ENCODE peak calls at places on chromosomes 6 and 20, in ten cellular contexts. R is EH, D is iris pigment epithelial cell, X is mesenchymal stem cell, Q is G401, M is Daoy, Z is Right ventricle myocardium superior, P is HL-60, A is right cardiac atrium, G is MM.1S. B is an unnamed sample.

GRCh38 chr20:7492257-7492656 is 448.0 kb downstream of the HAO1 start:
- DNase-seq in Q (no peak), Z (no peak), R (no peak), A (no peak), M (no peak), X (no peak), G (no peak), D (no peak), P (no peak), B (no peak)

GRCh38 chr20:38423541-38423940 is 11.6 kb downstream of the SNHG17 start:
- DNase-seq in G (no peak), P (no peak), M (no peak), Q (no peak), Z (no peak), R (no peak), D (no peak), A (no peak), X (no peak), B (no peak)

GRCh38 chr20:47319517-47320252 is 36.8 kb downstream of the ZMYND8 start:
- DNase-seq in G (no peak), R (peak), Z (peak), P (no peak), M (peak), X (peak), D (peak), A (peak), Q (peak), B (peak)

GRCh38 chr20:63096681-63097335 is 90.0 kb upstream of the BHLHE23 start:
- DNase-seq in G (no peak), P (no peak), Q (no peak), M (no peak), D (no peak), A (peak), R (no peak), X (no peak), Z (peak), B (no peak)

GRCh38 chr6:140403020-140403419 is 1028.6 kb upstream of the CITED2 start:
- DNase-seq in A (no peak), R (no peak), D (no peak), M (no peak), Q (no peak), Z (no peak), X (no peak), P (no peak), G (no peak), B (no peak)

GRCh38 chr20:43752561-43753301 is 25.9 kb upstream of the GTSF1L start:
- DNase-seq in M (peak), D (peak), R (peak), X (peak), G (peak), P (peak), Z (peak), A (no peak), Q (no peak), B (peak)

GRCh38 chr6:39543117-39543516 is 182.1 kb downstream of the KIF6 start:
- DNase-seq in M (no peak), R (no peak), Q (no peak), Z (peak), X (no peak), G (no peak), D (no peak), A (peak), P (no peak), B (no peak)

GRCh38 chr6:17211101-17211500 is 70.1 kb upstream of the RBM24 start:
- DNase-seq in Q (no peak), R (no peak), A (no peak), X (no peak), Z (no peak), G (no peak), D (no peak), P (no peak), M (no peak), B (no peak)

GRCh38 chr20:48769111-48769879 is 58.5 kb downstream of the PREX1 start:
- DNase-seq in A (no peak), X (no peak), M (peak), Z (no peak), G (no peak), D (no peak), Q (no peak), P (peak), R (no peak), B (no peak)

GRCh38 chr6:42021847-42022754 is 28.2 kb upstream of the TAF8 start:
- DNase-seq in M (no peak), Z (no peak), R (no peak), D (no peak), A (peak), X (no peak), G (no peak), Q (peak), P (no peak), B (no peak)

GRCh38 chr6:44800171-44800671 is 412.7 kb downstream of the CDC5L start:
- DNase-seq in G (no peak), R (peak), A (no peak), Q (peak), M (peak), X (peak), D (peak), P (no peak), Z (no peak), B (peak)

GRCh38 chr6:108570518-108570917 is 9.8 kb downstream of the FOXO3 start:
- DNase-seq in A (no peak), X (no peak), P (no peak), Z (no peak), D (no peak), Q (no peak), R (no peak), G (peak), M (no peak), B (peak)

GRCh38 chr6:73537677-73538076 is 16.8 kb upstream of the EEF1A1 start:
- DNase-seq in Q (no peak), G (no peak), D (no peak), Z (no peak), R (no peak), X (no peak), P (no peak), A (no peak), M (no peak), B (no peak)

GRCh38 chr6:6715465-6715864 is 126.9 kb downstream of the LY86 start:
- DNase-seq in Q (no peak), M (no peak), D (no peak), Z (no peak), G (no peak), P (no peak), R (no peak), X (no peak), A (no peak), B (no peak)

GRCh38 chr20:32964575-32964974 is 39.7 kb downstream of the SUN5 start:
- DNase-seq in G (no peak), Q (no peak), X (no peak), P (no peak), Z (no peak), M (no peak), A (no peak), D (no peak), R (no peak), B (no peak)

GRCh38 chr6:105207524-105208269 is 27.9 kb upstream of the POPDC3 start:
- DNase-seq in Z (no peak), M (peak), X (peak), A (no peak), P (no peak), G (no peak), R (peak), D (peak), Q (no peak), B (peak)

GRCh38 chr20:32558526-32558925 is 26.6 kb downstream of the NOL4L start:
- DNase-seq in A (no peak), P (no peak), M (no peak), X (peak), R (no peak), G (no peak), Q (peak), D (no peak), Z (no peak), B (no peak)

GRCh38 chr20:23413862-23414422 is 7.3 kb downstream of the NAPB start:
- DNase-seq in G (no peak), A (no peak), X (no peak), Q (no peak), R (no peak), Z (no peak), M (no peak), P (no peak), D (no peak), B (no peak)

GRCh38 chr6:5619249-5619648 is 357.9 kb downstream of the FARS2 start:
- DNase-seq in A (no peak), X (no peak), M (no peak), D (no peak), P (no peak), G (no peak), R (no peak), Z (no peak), Q (no peak), B (no peak)

GRCh38 chr6:56399250-56399671 is 151.9 kb upstream of the COL21A1 start:
- DNase-seq in A (no peak), M (peak), X (no peak), G (no peak), R (no peak), D (peak), Z (no peak), P (no peak), Q (no peak), B (peak)

GRCh38 chr20:49110767-49111694 is 64.9 kb downstream of the CSE1L start:
- DNase-seq in Z (no peak), P (no peak), G (no peak), R (no peak), D (no peak), M (no peak), Q (no peak), X (no peak), A (no peak), B (no peak)

GRCh38 chr6:147643341-147644200 is 135.1 kb downstream of the SAMD5 start:
- DNase-seq in X (no peak), Q (no peak), Z (no peak), A (no peak), R (peak), P (no peak), M (no peak), D (no peak), G (no peak), B (no peak)

GRCh38 chr6:69162811-69163210 is 527.7 kb downstream of the ADGRB3 start:
- DNase-seq in D (peak), A (no peak), M (no peak), G (no peak), R (no peak), P (no peak), Z (no peak), Q (no peak), X (no peak), B (peak)

GRCh38 chr6:56752009-56752408 is 109.3 kb upstream of the DST start:
- DNase-seq in Z (no peak), R (peak), M (peak), X (peak), D (peak), A (no peak), G (no peak), Q (no peak), P (no peak), B (peak)

GRCh38 chr6:108914235-108915022 is 66.2 kb downstream of the ARMC2 start:
- DNase-seq in R (peak), A (peak), X (peak), G (no peak), P (no peak), Z (no peak), D (no peak), Q (no peak), M (peak), B (no peak)

GRCh38 chr20:20207872-20208271 is 155.5 kb downstream of the CFAP61 start:
- DNase-seq in R (no peak), M (no peak), Z (no peak), A (no peak), G (peak), D (no peak), P (no peak), Q (no peak), X (no peak), B (no peak)

GRCh38 chr6:1678966-1679690 is 69.4 kb downstream of the FOXC1 start:
- DNase-seq in G (no peak), Q (peak), M (no peak), X (no peak), Z (no peak), D (peak), P (no peak), A (no peak), R (peak), B (peak)

GRCh38 chr6:161744211-161745067 is 470.6 kb upstream of the AGPAT4 start:
- DNase-seq in A (no peak), X (no peak), P (no peak), G (no peak), M (peak), R (no peak), Q (no peak), D (no peak), Z (no peak), B (peak)

GRCh38 chr20:36836591-36837329 is 39.2 kb upstream of the TLDC2 start:
- DNase-seq in P (peak), D (peak), R (peak), A (peak), M (peak), Q (peak), Z (peak), X (peak), G (peak), B (peak)

GRCh38 chr6:168559574-168560098 is 118.7 kb downstream of the SMOC2 start:
- DNase-seq in M (no peak), Q (no peak), A (no peak), G (no peak), X (no peak), R (no peak), Z (no peak), D (no peak), P (no peak), B (no peak)